ENCODE peak calls at places on chromosomes 12 and 14, in ten cellular contexts. Z is CD8-positive, alpha-beta memory T cell; P is NCI-H345; V is heart left ventricle; S is stomach; R is lower lobe of right lung; M is NAMALWA; C is naive B cell; X is EL; I is astrocyte of the spinal cord. G is an unnamed sample.

GRCh38 chr12:112961074-112961473 is 17.2 kb upstream of the OAS2 start:
- DNase-seq in V (no peak), P (no peak), S (no peak), R (no peak), X (no peak), M (peak), Z (no peak), C (no peak), I (no peak), G (peak)

GRCh38 chr12:108304633-108305032 is 34.5 kb downstream of the CMKLR1 start:
- DNase-seq in V (no peak), S (no peak), I (no peak), X (no peak), C (no peak), Z (no peak), P (no peak), R (no peak), M (no peak), G (no peak)

GRCh38 chr12:132761032-132761910 is at the start of gene ANKLE2:
- DNase-seq in C (peak), X (peak), M (peak), V (peak), R (peak), Z (peak), I (peak), P (peak), S (peak), G (peak)

GRCh38 chr12:104121001-104121400 is 17.0 kb downstream of the NFYB start:
- DNase-seq in I (peak), R (no peak), X (peak), C (no peak), V (no peak), M (no peak), P (no peak), Z (no peak), S (no peak), G (peak)

GRCh38 chr12:88993655-88994054 is 358.6 kb downstream of the DUSP6 start:
- DNase-seq in X (peak), P (peak), Z (no peak), I (peak), C (no peak), V (no peak), R (no peak), M (peak), S (no peak), G (no peak)

GRCh38 chr14:95901014-95901413 is 24.4 kb downstream of the TUNAR start:
- DNase-seq in V (no peak), R (no peak), X (peak), S (no peak), M (no peak), Z (no peak), I (peak), P (no peak), C (no peak), G (no peak)

GRCh38 chr14:96090441-96091148 is 51.4 kb downstream of the C14orf132 start:
- DNase-seq in S (no peak), R (no peak), X (peak), Z (no peak), M (no peak), V (peak), C (no peak), P (peak), I (peak), G (peak)

GRCh38 chr12:131988054-131988796 is 38.5 kb downstream of the EP400 start:
- DNase-seq in S (no peak), C (no peak), P (no peak), X (no peak), M (no peak), V (no peak), R (no peak), Z (no peak), I (no peak), G (no peak)

GRCh38 chr12:120993496-120993895 is 15.2 kb downstream of the HNF1A start:
- DNase-seq in Z (no peak), M (no peak), X (no peak), P (no peak), R (peak), V (no peak), S (no peak), I (no peak), C (no peak), G (no peak)

GRCh38 chr14:103886304-103887169 is 39.2 kb upstream of the PPP1R13B start:
- DNase-seq in M (no peak), X (no peak), I (no peak), P (no peak), Z (no peak), R (no peak), S (no peak), V (peak), C (no peak), G (no peak)

GRCh38 chr14:102568115-102568614 is 24.3 kb upstream of the RCOR1 start:
- DNase-seq in M (peak), Z (peak), C (no peak), R (no peak), S (peak), P (no peak), X (no peak), V (no peak), I (no peak), G (no peak)

GRCh38 chr12:112919131-112919530 is 12.4 kb downstream of the OAS1 start:
- DNase-seq in R (no peak), X (no peak), V (no peak), M (no peak), P (no peak), Z (no peak), I (no peak), C (no peak), S (no peak), G (no peak)

GRCh38 chr12:49010092-49010668 is 8.4 kb downstream of the PRKAG1 start:
- DNase-seq in S (no peak), Z (no peak), C (no peak), I (no peak), R (no peak), X (no peak), P (no peak), M (no peak), V (peak), G (no peak)

GRCh38 chr14:23577004-23577681 is 1.4 kb downstream of the JPH4 start:
- DNase-seq in X (no peak), I (no peak), V (no peak), R (no peak), P (no peak), C (no peak), M (no peak), Z (no peak), S (peak), G (no peak)

GRCh38 chr12:57845478-57846284 is 848 bp downstream of the CTDSP2 start:
- DNase-seq in M (peak), X (peak), Z (peak), I (peak), V (peak), S (peak), R (peak), P (no peak), C (peak), G (peak)

GRCh38 chr14:91078095-91078737 is 17.8 kb upstream of the RPS6KA5 start:
- DNase-seq in M (no peak), R (no peak), C (no peak), X (no peak), I (no peak), Z (peak), S (no peak), V (no peak), P (no peak), G (no peak)

GRCh38 chr12:112973712-112974305 is 4.5 kb upstream of the OAS2 start:
- DNase-seq in I (no peak), Z (no peak), S (no peak), P (no peak), V (no peak), C (no peak), R (no peak), M (no peak), X (no peak), G (no peak)

GRCh38 chr12:51393676-51394545 is 2.7 kb upstream of the GALNT6 start:
- DNase-seq in R (no peak), V (peak), Z (peak), S (no peak), X (peak), C (no peak), P (no peak), M (no peak), I (peak), G (no peak)